ENCODE peak calls at places on chromosomes 5 and 9, in nine cellular contexts. P is mammary epithelial cell, L is uterus, K is hepatocyte, W is lower lobe of right lung, M is kidney, V is psoas muscle, R is A549, D is transverse colon. S is an unnamed sample.

GRCh38 chr5:6459896-6460295 is 11.2 kb downstream of the UBE2QL1 start:
- DNase-seq in P (no peak), L (no peak), K (no peak), W (no peak), M (no peak), V (no peak), R (no peak), D (no peak), S (no peak)

GRCh38 chr5:14359069-14360043 is 216.2 kb downstream of the TRIO start:
- DNase-seq in P (no peak), L (no peak), K (no peak), W (no peak), M (no peak), V (no peak), R (no peak), D (no peak), S (no peak)

GRCh38 chr5:107486489-107486888 is 184.2 kb downstream of the EFNA5 start:
- DNase-seq in P (peak; percentile 92), L (no peak), K (no peak), W (no peak), M (no peak), V (no peak), R (no peak), D (no peak), S (peak; percentile 81)

GRCh38 chr9:78782858-78783257 is 485.9 kb downstream of the PSAT1 start:
- DNase-seq in P (no peak), L (no peak), K (no peak), W (no peak), M (no peak), V (no peak), R (no peak), D (no peak), S (no peak)

GRCh38 chr5:78005021-78005785 is 229.1 kb upstream of the TBCA start:
- DNase-seq in P (no peak), L (no peak), K (no peak), W (no peak), M (no peak), V (no peak), R (no peak), D (no peak), S (peak; percentile 80)

GRCh38 chr9:85940275-85940831 is 593 bp upstream of the NAA35 start:
- DNase-seq in P (no peak), L (no peak), K (no peak), W (no peak), M (no peak), V (no peak), R (peak; percentile 14), D (no peak), S (peak; percentile 5)

GRCh38 chr9:78167356-78167755 is 68.5 kb upstream of the CEP78 start:
- DNase-seq in P (peak; percentile 11), L (no peak), K (peak; percentile 67), W (no peak), M (no peak), V (no peak), R (no peak), D (peak; percentile 28), S (no peak)

GRCh38 chr5:66436721-66437120 is 159.5 kb upstream of the MAST4 start:
- DNase-seq in P (no peak), L (no peak), K (peak; percentile 5), W (no peak), M (no peak), V (no peak), R (no peak), D (no peak), S (no peak)

GRCh38 chr9:134670042-134670525 is 28.5 kb downstream of the COL5A1 start:
- DNase-seq in P (peak; percentile 42), L (no peak), K (no peak), W (no peak), M (no peak), V (no peak), R (peak; percentile 63), D (no peak), S (peak; percentile 88)

GRCh38 chr5:28766565-28767158 is 1728.3 kb upstream of the CDH9 start:
- DNase-seq in P (peak; percentile 24), L (no peak), K (peak; percentile 59), W (no peak), M (no peak), V (no peak), R (peak; percentile 5), D (no peak), S (peak; percentile 62)

GRCh38 chr9:114911167-114911821 is 19.1 kb downstream of the TNFSF8 start:
- DNase-seq in P (peak; percentile 48), L (no peak), K (peak; percentile 68), W (no peak), M (no peak), V (no peak), R (peak; percentile 83), D (no peak), S (peak; percentile 61)

GRCh38 chr9:35293381-35293780 is 131.6 kb downstream of the UNC13B start:
- DNase-seq in P (no peak), L (no peak), K (no peak), W (no peak), M (no peak), V (no peak), R (no peak), D (no peak), S (no peak)

GRCh38 chr5:167644619-167645018 is 646.8 kb upstream of the WWC1 start:
- DNase-seq in P (peak; percentile 87), L (no peak), K (no peak), W (no peak), M (no peak), V (no peak), R (no peak), D (no peak), S (no peak)

GRCh38 chr5:43658499-43658898 is 55.5 kb downstream of the NNT start:
- DNase-seq in P (peak; percentile 72), L (no peak), K (no peak), W (no peak), M (no peak), V (no peak), R (no peak), D (no peak), S (peak; percentile 62)

GRCh38 chr5:150488519-150489357 is 19.2 kb upstream of the NDST1 start:
- DNase-seq in P (no peak), L (peak; percentile 63), K (no peak), W (peak; percentile 62), M (peak; percentile 91), V (peak; percentile 76), R (no peak), D (peak; percentile 49), S (peak; percentile 91)

GRCh38 chr5:147689436-147689835 is 93.1 kb downstream of the JAKMIP2 start:
- DNase-seq in P (no peak), L (no peak), K (no peak), W (no peak), M (no peak), V (no peak), R (no peak), D (no peak), S (no peak)

GRCh38 chr5:115068239-115069086 is 101.2 kb downstream of the TRIM36 start:
- DNase-seq in P (peak; percentile 70), L (no peak), K (no peak), W (no peak), M (no peak), V (no peak), R (no peak), D (no peak), S (peak; percentile 70)
- H3K4me3 ChIP-seq in P (no peak overlapping the region), L (no peak overlapping the region), K (no peak overlapping the region), W (peak overlapping the region; percentile 8), M (peak overlapping the region; percentile 22), V (no peak overlapping the region), R (peak overlapping the region; percentile 13), D (no peak overlapping the region), S (no peak overlapping the region)

GRCh38 chr9:90773593-90773992 is 28.0 kb upstream of the SYK start:
- DNase-seq in P (peak; percentile 9), L (no peak), K (peak; percentile 52), W (no peak), M (no peak), V (no peak), R (no peak), D (peak; percentile 26), S (peak; percentile 2)

GRCh38 chr9:90770927-90771326 is 30.7 kb upstream of the SYK start:
- DNase-seq in P (peak; percentile 12), L (no peak), K (no peak), W (no peak), M (no peak), V (no peak), R (no peak), D (peak; percentile 36), S (no peak)

GRCh38 chr9:90775657-90776056 is 26.0 kb upstream of the SYK start:
- DNase-seq in P (no peak), L (no peak), K (no peak), W (no peak), M (no peak), V (no peak), R (no peak), D (no peak), S (no peak)

GRCh38 chr9:90772381-90772780 is 29.2 kb upstream of the SYK start:
- DNase-seq in P (no peak), L (no peak), K (no peak), W (no peak), M (no peak), V (no peak), R (no peak), D (no peak), S (no peak)

DNA sequence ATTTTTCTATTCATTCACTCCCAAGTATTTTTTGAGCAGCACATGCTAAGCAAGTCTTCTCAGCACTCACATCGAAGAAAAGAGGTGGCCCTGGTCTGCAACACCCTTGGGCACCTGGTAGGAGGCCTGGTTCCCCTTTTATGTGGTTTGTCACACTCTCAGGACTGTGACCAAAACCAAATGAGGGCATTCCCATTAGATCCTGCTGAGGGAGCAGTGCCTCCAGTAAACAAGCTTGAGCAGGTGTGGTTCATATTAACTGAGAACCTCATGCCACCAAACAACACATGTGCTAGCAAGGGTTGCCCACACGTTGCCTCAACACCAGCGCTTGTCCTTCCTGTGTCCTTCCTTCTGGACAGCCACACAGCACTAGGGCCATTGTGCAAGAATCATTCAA is 26.9 kb upstream of the SYK start:
- DNase-seq in P (no peak), L (no peak), K (no peak), W (no peak), M (no peak), V (no peak), R (no peak), D (peak; percentile 55), S (no peak)
- TF ChIP-seq CTCF in P (peak; percentile 36), L (no peak), K (no peak), W (no peak), M (no peak), V (no peak), R (no peak), D (peak; percentile 5), S (no peak)

DNA sequence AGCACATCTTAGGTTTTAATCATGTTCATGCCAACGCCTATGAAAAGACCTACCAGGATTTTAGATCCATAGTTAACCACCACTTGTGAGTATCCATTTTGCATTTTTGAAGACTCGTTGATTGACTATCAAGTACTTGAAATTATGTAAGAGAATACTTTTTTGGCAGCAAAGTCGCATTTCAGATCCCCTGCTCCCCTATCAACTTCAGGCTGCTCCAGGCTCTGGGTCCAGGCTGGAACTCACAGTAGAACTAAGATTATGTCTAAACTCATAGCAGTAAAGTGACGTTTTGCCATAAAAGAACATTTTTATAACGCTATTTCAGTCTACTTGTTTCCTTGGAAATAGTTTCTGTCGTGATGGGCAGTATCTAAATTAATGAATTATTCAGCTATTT is 267.7 kb downstream of the FANCC start:
- DNase-seq in P (no peak), L (no peak), K (no peak), W (no peak), M (no peak), V (no peak), R (no peak), D (no peak), S (no peak)
- H3K4me3 ChIP-seq in P (peak overlapping the region; percentile 66), L (peak overlapping the region; percentile 8), K (peak overlapping the region; percentile 73), W (peak overlapping the region; percentile 63), M (peak overlapping the region; percentile 61), V (peak overlapping the region; percentile 74), R (peak overlapping the region; percentile 57), D (peak overlapping the region; percentile 55), S (peak overlapping the region; percentile 0)

GRCh38 chr9:121331992-121332685 is 37.9 kb downstream of the STOM start:
- DNase-seq in P (no peak), L (no peak), K (no peak), W (no peak), M (peak; percentile 83), V (no peak), R (peak; percentile 44), D (no peak), S (peak; percentile 64)
- TF ChIP-seq CTCF in P (peak; percentile 30), L (peak; percentile 55), K (peak; percentile 23), W (peak; percentile 35), M (no peak), V (peak; percentile 31), R (peak; percentile 20), D (peak; percentile 28), S (peak; percentile 61)